ENCODE peak calls at places on chromosomes 4 and X, in four cellular contexts. B is HCT116, V is upper lobe of left lung, S is transverse colon. T is an unnamed sample.

GRCh38 chr4:56908206-56909082 is 744 bp downstream of the REST start:
- DNase-seq in S (peak; percentile 70), B (no peak), V (peak; percentile 73), T (peak; percentile 95)

GRCh38 chr4:184347251-184348239 is 126.8 kb downstream of the IRF2 start:
- DNase-seq in B (no peak), V (peak; percentile 67), S (peak; percentile 72), T (peak; percentile 87)

GRCh38 chrX:66489339-66489738 is 149.5 kb downstream of the EDA2R start:
- DNase-seq in S (no peak), B (no peak), V (no peak), T (no peak)

GRCh38 chr4:34953145-34953799 is 1291.0 kb downstream of the ARAP2 start:
- DNase-seq in B (peak; percentile 65), V (no peak), S (no peak), T (no peak)

GRCh38 chr4:158164849-158165248 is 8.0 kb downstream of the GASK1B start:
- DNase-seq in B (no peak), S (no peak), V (no peak), T (no peak)

GRCh38 chrX:129842510-129843208 is 1.0 kb downstream of the ZDHHC9 start:
- DNase-seq in S (peak; percentile 55), B (no peak), V (peak; percentile 67), T (peak; percentile 77)

GRCh38 chr4:177118596-177118995 is 191.1 kb upstream of the NEIL3 start:
- DNase-seq in B (no peak), V (no peak), S (no peak), T (no peak)

GRCh38 chrX:150692296-150692695 is 900 bp upstream of the MTMR1 start:
- DNase-seq in S (no peak), V (no peak), B (no peak), T (no peak)

GRCh38 chr4:155543126-155543765 is 123.4 kb upstream of the GUCY1A1 start:
- DNase-seq in V (no peak), S (no peak), B (no peak), T (no peak)

GRCh38 chrX:119790977-119791436 is 423 bp downstream of the RPL39 start:
- DNase-seq in S (peak; percentile 27), V (peak; percentile 30), B (no peak), T (no peak)

GRCh38 chrX:87374324-87374723 is 143.3 kb upstream of the KLHL4 start:
- DNase-seq in V (no peak), S (no peak), B (no peak), T (no peak)

GRCh38 chrX:154541896-154542722 is 4.5 kb downstream of the G6PD start:
- DNase-seq in B (peak; percentile 34), V (peak; percentile 81), S (peak; percentile 49), T (peak; percentile 88)

GRCh38 chr4:88037447-88037846 is 30.0 kb downstream of the PKD2 start:
- DNase-seq in V (no peak), S (no peak), B (no peak), T (no peak)

GRCh38 chr4:143337600-143338287 is 1.1 kb downstream of the GAB1 start:
- DNase-seq in S (peak; percentile 79), V (peak; percentile 48), B (no peak), T (no peak)

GRCh38 chr4:95289028-95289634 is 259.6 kb downstream of the UNC5C start:
- DNase-seq in V (no peak), S (no peak), B (no peak), T (no peak)

GRCh38 chr4:11743236-11743635 is 314.5 kb upstream of the HS3ST1 start:
- DNase-seq in B (no peak), V (no peak), S (no peak), T (no peak)

GRCh38 chrX:131853440-131853839 is 169.7 kb upstream of the STK26 start:
- DNase-seq in V (no peak), S (no peak), B (no peak), T (no peak)

DNA sequence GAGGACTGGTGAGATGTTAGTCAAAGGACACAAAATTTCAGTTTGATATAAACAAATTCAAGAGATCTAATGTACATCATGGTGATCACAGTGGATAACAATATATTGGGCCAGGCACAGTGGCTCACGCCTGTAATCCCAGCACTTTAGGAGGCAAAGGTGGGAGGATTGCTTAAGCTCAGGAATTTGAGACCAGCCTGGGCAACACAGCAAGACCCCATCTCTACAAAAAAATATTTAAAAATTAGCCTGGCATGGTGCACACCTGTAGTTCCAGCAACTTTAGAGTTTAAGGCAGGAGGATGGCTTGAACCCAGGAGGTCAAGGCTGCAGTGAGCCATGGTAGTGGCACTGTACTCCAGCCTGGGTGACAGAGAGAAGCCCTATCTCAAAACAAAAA is 8.7 kb downstream of the SCARB2 start:
- DNase-seq in B (no peak), V (no peak), S (no peak), T (no peak)
- H3K4me1 ChIP-seq in B (no peaks in the 10 kb centered on the region), V (peaks cover 80% of the 10 kb centered on the region), S (peaks cover 62% of the 10 kb centered on the region), T (peaks cover 70% of the 10 kb centered on the region)

DNA sequence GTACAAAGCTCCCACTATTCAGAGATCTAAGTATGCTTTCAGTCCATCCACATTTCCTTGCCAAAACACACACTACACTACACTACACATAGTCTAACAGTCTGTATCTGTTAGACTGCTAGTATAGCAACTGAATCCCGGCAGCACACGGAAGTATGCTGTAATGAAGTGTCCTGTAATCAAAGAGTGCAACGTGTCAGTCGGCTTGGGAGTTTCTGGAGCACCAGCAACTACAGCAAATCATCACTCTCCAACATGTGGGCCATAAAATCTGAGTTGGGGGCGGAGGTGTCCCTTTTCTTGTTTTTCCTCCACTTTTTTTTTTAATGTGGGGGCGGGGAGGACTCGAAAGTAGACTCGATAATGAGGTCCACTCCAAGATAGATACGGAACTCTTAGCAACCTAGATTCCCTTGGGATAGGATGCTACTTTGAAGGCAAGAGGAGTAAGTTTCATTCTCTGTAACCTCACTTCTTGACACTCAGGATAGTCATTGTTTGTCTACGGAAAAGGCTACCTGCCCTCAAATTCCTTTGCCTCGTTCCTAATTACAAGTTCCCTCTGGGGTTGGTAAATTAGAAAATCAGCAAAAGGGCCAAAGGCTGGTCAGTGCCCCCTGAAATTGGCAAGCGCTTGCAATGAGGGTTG is 722 bp downstream of the SLC10A7 start:
- DNase-seq in V (peak; percentile 60), S (peak; percentile 57), B (no peak), T (no peak)
- TF ChIP-seq POLR2AphosphoS5 in V (peak; percentile 45), S (peak; percentile 53), B (no peak), T (peak; percentile 31)

DNA sequence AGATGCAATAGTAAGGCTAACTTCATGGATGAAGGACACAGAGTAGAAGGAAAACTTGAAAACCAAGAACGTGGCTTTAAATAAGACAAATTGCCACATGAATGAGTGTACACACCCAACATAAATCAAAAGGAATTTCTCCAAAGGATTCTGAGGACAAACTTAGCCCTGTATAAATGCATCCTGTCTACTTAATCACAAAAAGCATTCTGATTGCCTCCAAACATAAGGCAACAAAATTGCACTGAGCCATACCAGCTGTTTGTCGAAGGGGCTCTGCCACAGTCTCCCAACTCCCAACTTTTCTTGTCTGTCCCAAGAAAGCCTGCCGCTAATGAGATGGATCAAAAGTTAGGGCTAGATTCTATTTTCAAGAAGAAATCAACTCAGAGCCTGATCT is 194.3 kb downstream of the SOWAHB start:
- DNase-seq in V (no peak), B (peak; percentile 19), S (no peak), T (no peak)
- H3K4me1 ChIP-seq in V (peaks cover 19% of the 10 kb centered on the region), B (peaks cover 39% of the 10 kb centered on the region), S (peaks cover 28% of the 10 kb centered on the region), T (no peaks in the 10 kb centered on the region)

GRCh38 chrX:23779025-23779424 is 3.9 kb upstream of the SAT1 start:
- DNase-seq in B (no peak), V (no peak), S (no peak), T (no peak)

GRCh38 chrX:23776363-23776762 is 6.6 kb upstream of the SAT1 start:
- DNase-seq in B (no peak), V (no peak), S (no peak), T (no peak)

GRCh38 chrX:23770142-23770541 is 12.8 kb upstream of the SAT1 start:
- DNase-seq in S (no peak), B (no peak), V (no peak), T (no peak)

GRCh38 chrX:23773601-23774175 is 9.3 kb upstream of the SAT1 start:
- DNase-seq in S (peak; percentile 19), B (no peak), V (peak; percentile 42), T (no peak)
- TF ChIP-seq POLR2AphosphoS5 in S (no peak), B (no peak), V (peak; percentile 37), T (no peak)

GRCh38 chr4:164485169-164485568 is 268.8 kb upstream of the SMIM31 start:
- DNase-seq in V (no peak), S (no peak), B (no peak), T (no peak)
- H3K4me1 ChIP-seq in V (no peaks in the 10 kb centered on the region), S (no peaks in the 10 kb centered on the region), B (no peaks in the 10 kb centered on the region), T (no peaks in the 10 kb centered on the region)

GRCh38 chrX:39760930-39761329 is 336.8 kb downstream of the BCOR start:
- DNase-seq in S (no peak), B (no peak), V (no peak), T (no peak)

GRCh38 chrX:39757971-39758370 is 339.8 kb downstream of the BCOR start:
- DNase-seq in S (no peak), B (no peak), V (no peak), T (no peak)

GRCh38 chrX:39762266-39762841 is 335.4 kb downstream of the BCOR start:
- DNase-seq in V (no peak), S (no peak), B (no peak), T (no peak)

GRCh38 chrX:39758791-39759525 is 338.8 kb downstream of the BCOR start:
- DNase-seq in S (no peak), V (no peak), B (no peak), T (no peak)

DNA sequence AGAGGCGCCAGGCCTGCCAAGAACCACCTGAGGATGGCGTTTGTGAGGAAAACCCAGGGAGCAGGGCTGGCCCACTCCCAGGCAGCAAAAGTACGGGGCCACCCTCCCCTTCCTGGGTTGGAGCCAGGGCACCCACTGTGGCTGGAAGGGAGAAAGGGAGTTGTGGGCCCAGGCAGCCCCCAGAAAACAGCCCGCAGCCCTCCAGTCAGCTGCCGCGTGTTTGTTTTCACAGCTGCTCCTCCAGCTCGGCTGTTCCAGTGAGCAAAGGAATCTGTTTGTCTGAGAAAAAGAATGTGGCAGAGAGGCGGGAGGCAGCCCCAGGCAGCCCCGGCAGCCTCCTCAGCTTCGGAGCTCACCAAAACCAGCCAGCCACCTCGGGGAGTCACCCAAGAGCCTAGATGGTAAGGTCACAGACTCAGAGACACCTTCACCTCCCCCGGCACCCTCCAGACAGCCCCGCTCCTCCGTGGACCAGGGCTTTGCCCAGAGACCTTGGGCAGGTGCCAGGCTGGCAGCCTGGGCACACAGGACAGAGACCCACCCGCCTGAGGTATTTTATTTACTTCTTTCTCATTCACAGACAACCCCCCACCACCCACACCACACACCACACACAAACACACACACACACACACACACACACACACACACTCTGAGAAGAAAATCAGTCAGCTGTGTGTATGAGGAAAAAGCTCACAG is 338.1 kb downstream of the BCOR start:
- DNase-seq in S (no peak), V (no peak), B (no peak), T (no peak)
- TF ChIP-seq POLR2AphosphoS5 in S (no peak), V (no peak), B (no peak), T (no peak)

GRCh38 chr4:168844261-168845039 is 165.6 kb downstream of the CBR4 start:
- DNase-seq in S (no peak), B (no peak), V (no peak), T (no peak)

GRCh38 chr4:168842186-168842585 is 167.9 kb downstream of the CBR4 start:
- DNase-seq in V (no peak), B (no peak), S (no peak), T (no peak)

GRCh38 chr4:168841682-168842019 is 168.4 kb downstream of the CBR4 start:
- DNase-seq in S (no peak), V (no peak), B (no peak), T (no peak)

GRCh38 chr4:168845897-168846296 is 164.2 kb downstream of the CBR4 start:
- DNase-seq in V (no peak), S (no peak), B (no peak), T (no peak)

GRCh38 chr4:168843635-168844034 is 166.4 kb downstream of the CBR4 start:
- DNase-seq in B (no peak), S (no peak), V (no peak), T (no peak)
- H3K4me1 ChIP-seq in B (no peaks in the 10 kb centered on the region), S (peaks cover 5% of the 10 kb centered on the region), V (peaks cover 14% of the 10 kb centered on the region), T (peaks cover 37% of the 10 kb centered on the region)

T was measured in spleen.